ENCODE peak calls at places on chromosomes 7 and 10, in seven cellular contexts. M is fibroblast of the aortic adventitia, K is astrocyte of the spinal cord, L is brain microvascular endothelial cell, C is fibroblast of lung, Z is right atrium auricular region, W is OCI-LY7. Q is an unnamed sample.

GRCh38 chr10:78211476-78212110 is 177.9 kb downstream of the RPS24 start:
- DNase-seq in M (peak; percentile 77), K (peak; percentile 62), L (peak; percentile 29), C (peak; percentile 69), Z (no peak), W (peak; percentile 33), Q (peak; percentile 63)

GRCh38 chr7:143511593-143512047 is 33.9 kb downstream of the TAS2R41 start:
- DNase-seq in M (no peak), K (no peak), L (no peak), C (no peak), Z (no peak), W (no peak), Q (no peak)

GRCh38 chr7:55348502-55348901 is 16.6 kb upstream of the LANCL2 start:
- DNase-seq in M (peak; percentile 70), K (peak; percentile 40), L (peak; percentile 19), C (peak; percentile 51), Z (no peak), W (no peak), Q (peak; percentile 39)

GRCh38 chr10:45000764-45001381 is at the start of gene ZNF22:
- DNase-seq in M (peak; percentile 59), K (peak; percentile 76), L (peak; percentile 23), C (peak; percentile 81), Z (no peak), W (peak; percentile 85), Q (peak; percentile 69)

GRCh38 chr7:132009778-132010177 is 453.4 kb upstream of the PODXL start:
- DNase-seq in M (peak; percentile 12), K (peak; percentile 88), L (peak; percentile 53), C (no peak), Z (no peak), W (no peak), Q (peak; percentile 18)

GRCh38 chr7:17559388-17559787 is 260.9 kb downstream of the AHR start:
- DNase-seq in M (no peak), K (no peak), L (no peak), C (no peak), Z (no peak), W (no peak), Q (no peak)

GRCh38 chr7:28626629-28627262 is 214.4 kb downstream of the CREB5 start:
- DNase-seq in M (peak; percentile 52), K (peak; percentile 46), L (peak; percentile 15), C (peak; percentile 63), Z (no peak), W (peak; percentile 52), Q (peak; percentile 31)

GRCh38 chr7:138753611-138754010 is 44.2 kb upstream of the TMEM213 start:
- DNase-seq in M (no peak), K (no peak), L (no peak), C (no peak), Z (no peak), W (no peak), Q (no peak)

GRCh38 chr7:117413160-117413559 is 14.1 kb downstream of the ASZ1 start:
- DNase-seq in M (no peak), K (no peak), L (no peak), C (no peak), Z (no peak), W (no peak), Q (no peak)

GRCh38 chr7:34564091-34564490 is 93.9 kb upstream of the NPSR1 start:
- DNase-seq in M (no peak), K (no peak), L (no peak), C (no peak), Z (no peak), W (no peak), Q (no peak)

GRCh38 chr7:3683886-3684539 is 383.0 kb downstream of the SDK1 start:
- DNase-seq in M (no peak), K (no peak), L (no peak), C (no peak), Z (no peak), W (no peak), Q (no peak)

GRCh38 chr7:4606776-4607175 is 75.3 kb upstream of the FOXK1 start:
- DNase-seq in M (no peak), K (no peak), L (no peak), C (no peak), Z (no peak), W (no peak), Q (no peak)

GRCh38 chr7:45711161-45711490 is 137.0 kb downstream of the ADCY1 start:
- DNase-seq in M (no peak), K (no peak), L (no peak), C (no peak), Z (no peak), W (no peak), Q (no peak)

GRCh38 chr7:37440738-37441404 is 7.8 kb downstream of the ELMO1 start:
- DNase-seq in M (no peak), K (no peak), L (no peak), C (no peak), Z (no peak), W (no peak), Q (no peak)

GRCh38 chr7:1114088-1114487 is 26.2 kb downstream of the GPER1 start:
- DNase-seq in M (no peak), K (no peak), L (no peak), C (no peak), Z (no peak), W (no peak), Q (no peak)

GRCh38 chr7:17181482-17181881 is 117.0 kb upstream of the AHR start:
- DNase-seq in M (no peak), K (no peak), L (no peak), C (no peak), Z (no peak), W (no peak), Q (no peak)

GRCh38 chr10:70773461-70773860 is 11.7 kb downstream of the TBATA start:
- DNase-seq in M (no peak), K (no peak), L (no peak), C (no peak), Z (no peak), W (no peak), Q (no peak)

GRCh38 chr10:89705466-89705865 is 4.1 kb downstream of the KIF20B start:
- DNase-seq in M (no peak), K (no peak), L (no peak), C (no peak), Z (no peak), W (no peak), Q (no peak)
- TF ChIP-seq CTCF in M (no peak), K (no peak), L (no peak), C (no peak), Z (no peak), W (no peak), Q (no peak)

DNA sequence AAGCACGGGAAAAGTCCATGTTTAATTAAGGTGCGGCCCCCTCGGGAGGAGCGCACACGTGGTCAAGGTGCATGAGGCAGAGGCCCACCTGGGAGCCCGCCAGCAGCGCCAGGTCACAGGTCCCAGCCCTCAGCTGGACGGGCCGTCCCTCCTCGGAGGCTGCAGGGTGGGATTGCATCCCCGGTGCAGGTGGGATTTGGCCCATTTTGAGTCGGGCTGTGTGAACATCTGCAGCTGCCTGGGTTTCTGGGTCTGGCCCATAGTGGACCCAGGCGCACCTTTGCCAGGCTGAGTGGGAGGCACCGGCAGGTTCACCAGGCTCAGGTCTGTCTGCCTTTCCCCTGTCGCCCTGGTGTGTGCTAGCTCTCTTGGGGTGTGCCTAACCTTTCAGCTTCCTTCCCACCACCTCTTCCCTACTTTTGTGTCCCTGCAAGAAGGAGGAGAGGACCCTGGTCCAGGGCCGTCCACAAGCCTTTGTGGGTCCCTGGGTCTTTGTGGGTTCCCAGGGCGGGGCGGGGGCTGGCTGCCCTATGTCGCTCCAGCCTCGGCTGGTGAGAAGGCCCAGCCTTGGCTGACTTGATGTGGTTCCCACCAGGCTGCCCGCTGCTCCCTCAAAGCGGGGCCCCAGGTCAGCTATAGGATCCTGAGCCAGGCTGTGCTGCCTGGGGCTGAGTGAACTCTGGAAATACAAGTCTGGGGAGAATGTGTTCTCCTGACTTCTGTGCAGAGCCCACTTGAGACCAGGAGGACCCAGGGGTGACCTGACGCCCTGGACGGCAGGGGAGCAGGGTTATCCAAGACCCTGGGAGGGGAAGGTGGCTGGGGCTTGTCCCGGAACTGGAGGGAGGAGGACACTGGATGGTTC is 186.7 kb upstream of the SHH start:
- DNase-seq in M (no peak), K (no peak), L (no peak), C (no peak), Z (peak; percentile 38), W (no peak), Q (no peak)
- H3K4me3 ChIP-seq in M (no peak overlapping the region), K (no peak overlapping the region), L (no peak overlapping the region), C (no peak overlapping the region), Z (no peak overlapping the region), W (no peak overlapping the region), Q (no peak overlapping the region)

GRCh38 chr10:125375210-125375609 is 214.8 kb upstream of the CTBP2 start:
- DNase-seq in M (no peak), K (peak; percentile 3), L (no peak), C (peak; percentile 11), Z (no peak), W (no peak), Q (no peak)
- TF ChIP-seq CTCF in M (no peak), K (no peak), L (peak; percentile 5), C (no peak), Z (no peak), W (peak; percentile 18), Q (no peak)

DNA sequence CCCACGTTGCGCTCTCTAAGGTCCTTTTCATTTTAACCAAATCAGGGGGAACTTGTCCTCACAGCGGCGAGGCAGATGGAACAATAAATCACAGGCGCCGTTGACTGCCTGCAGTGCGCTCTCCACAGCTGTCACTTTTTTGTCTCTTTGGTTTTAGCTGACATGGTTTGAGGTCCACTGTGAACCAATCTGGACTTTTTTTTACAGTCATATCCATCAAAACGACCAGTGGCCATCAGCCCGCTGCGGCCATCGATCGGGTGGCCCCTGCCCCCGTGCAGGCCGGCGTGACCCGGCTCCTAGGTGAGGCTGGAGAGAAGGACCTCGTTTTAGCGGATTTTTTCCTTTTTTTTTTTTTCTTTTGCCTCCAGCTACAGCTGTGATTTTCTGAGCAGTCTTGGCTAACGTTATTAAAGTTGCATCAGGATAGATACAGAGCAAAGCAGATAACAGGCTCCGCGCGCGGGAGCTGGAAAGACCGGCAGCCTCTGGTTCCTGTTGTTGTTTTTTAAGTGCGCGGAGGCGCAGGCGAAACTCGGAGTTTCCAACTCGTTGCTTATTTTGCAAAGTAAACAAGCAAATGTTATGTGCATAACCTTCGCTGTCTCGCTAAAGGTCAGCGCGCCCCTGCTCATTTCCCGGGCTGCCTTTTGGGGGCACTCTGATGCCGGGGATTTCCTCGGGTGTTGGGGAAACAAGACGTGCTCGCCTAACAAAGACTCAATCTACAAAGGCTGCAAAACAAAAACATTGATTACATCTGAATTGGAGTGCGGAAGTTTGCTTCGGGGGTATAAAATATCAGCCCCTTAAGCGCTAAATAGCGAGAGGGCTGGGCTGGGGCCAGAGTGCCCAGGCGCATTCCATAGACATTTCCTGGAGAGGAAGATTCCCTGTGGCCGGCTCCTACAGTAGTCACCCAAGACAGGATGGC is 414.9 kb upstream of the MKI67 start:
- DNase-seq in M (no peak), K (no peak), L (no peak), C (no peak), Z (no peak), W (no peak), Q (no peak)
- H3K4me3 ChIP-seq in M (no peak overlapping the region), K (no peak overlapping the region), L (no peak overlapping the region), C (no peak overlapping the region), Z (peak overlapping the region; percentile 31), W (no peak overlapping the region), Q (no peak overlapping the region)